ENCODE peak calls at places on chromosomes 16 and 17, in nine cellular contexts. D, T, P, V, H, J, K, N and I are unnamed samples.
A peak's percentile ranks its signal among the peaks of the same experiment; 100 is the strongest.

GRCh38 chr16:90008708-90009145 is 10.5 kb downstream of the DBNDD1 start:
- DNase-seq in D (peak; percentile 92), K (no peak), P (peak; percentile 12), T (no peak), H (no peak), N (peak; percentile 16), J (no peak), V (no peak), I (peak; percentile 72)

GRCh38 chr16:21277927-21278706 is at the start of gene CRYM:
- DNase-seq in J (peak; percentile 47), H (peak; percentile 61), D (peak; percentile 89), V (peak; percentile 73), P (no peak), T (peak; percentile 45), K (no peak), N (no peak), I (peak; percentile 56)

GRCh38 chr17:42399948-42400843 is 12.0 kb upstream of the STAT3 start:
- DNase-seq in K (no peak), P (no peak), H (no peak), T (no peak), J (no peak), D (no peak), N (no peak), V (no peak), I (no peak)

GRCh38 chr17:72368191-72368590 is 247.4 kb downstream of the SOX9 start:
- DNase-seq in K (no peak), N (no peak), P (no peak), T (no peak), V (no peak), J (no peak), H (no peak), D (no peak), I (no peak)

GRCh38 chr17:1985686-1986085 is 39.4 kb downstream of the RTN4RL1 start:
- DNase-seq in H (no peak), K (no peak), T (no peak), N (no peak), P (no peak), V (no peak), D (no peak), J (no peak), I (no peak)

GRCh38 chr17:40086150-40087044 is 14.0 kb downstream of the NR1D1 start:
- DNase-seq in K (no peak), N (no peak), D (peak; percentile 88), T (no peak), V (peak; percentile 69), P (no peak), J (no peak), H (peak; percentile 74), I (no peak)

GRCh38 chr17:81685108-81685507 is 1.3 kb downstream of the HGS start:
- DNase-seq in H (no peak), T (peak; percentile 31), V (no peak), P (peak; percentile 76), K (no peak), J (no peak), D (no peak), N (peak; percentile 87), I (no peak)

GRCh38 chr17:72219136-72219823 is 98.5 kb downstream of the SOX9 start:
- DNase-seq in N (no peak), V (no peak), T (no peak), K (no peak), J (no peak), H (no peak), D (no peak), P (peak; percentile 11), I (no peak)

GRCh38 chr16:54998834-54999233 is 68.2 kb downstream of the IRX5 start:
- DNase-seq in K (no peak), T (no peak), P (peak; percentile 17), H (no peak), N (no peak), J (no peak), D (no peak), V (no peak), I (no peak)

GRCh38 chr16:19393226-19394074 is 24.2 kb upstream of the TMC5 start:
- DNase-seq in D (no peak), T (peak; percentile 81), K (no peak), J (no peak), V (no peak), N (peak; percentile 23), H (no peak), P (peak; percentile 87), I (no peak)

GRCh38 chr16:2786061-2786825 is 1.1 kb downstream of the PRSS33 start:
- DNase-seq in V (peak; percentile 23), K (no peak), N (no peak), P (no peak), T (no peak), H (no peak), J (no peak), D (peak; percentile 54), I (no peak)

GRCh38 chr17:68053237-68054030 is 17.9 kb downstream of the KPNA2 start:
- DNase-seq in J (no peak), K (peak; percentile 86), H (no peak), D (no peak), N (peak; percentile 84), P (peak; percentile 70), T (no peak), V (no peak), I (no peak)

GRCh38 chr17:8729860-8730259 is 14.8 kb downstream of the CCDC42 start:
- DNase-seq in K (no peak), P (no peak), H (no peak), V (no peak), T (no peak), J (no peak), D (no peak), N (no peak), I (no peak)

GRCh38 chr17:6465206-6466003 is 21.1 kb downstream of the PIMREG start:
- DNase-seq in V (peak; percentile 21), D (no peak), H (no peak), J (no peak), N (no peak), P (no peak), T (no peak), K (no peak), I (no peak)

GRCh38 chr17:40122944-40123810 is 1.4 kb downstream of the MSL1 start:
- DNase-seq in K (no peak), T (peak; percentile 40), H (peak; percentile 63), P (peak; percentile 37), V (peak; percentile 61), N (peak; percentile 30), J (peak; percentile 61), D (peak; percentile 90), I (peak; percentile 59)

GRCh38 chr17:52136173-52136572 is 22.3 kb downstream of the CA10 start:
- DNase-seq in K (no peak), N (no peak), D (no peak), H (no peak), T (no peak), J (no peak), P (no peak), V (no peak), I (no peak)

GRCh38 chr16:15610369-15610871 is 32.5 kb downstream of the MARF1 start:
- DNase-seq in V (no peak), H (no peak), J (no peak), K (no peak), N (peak; percentile 37), T (no peak), D (no peak), P (peak; percentile 82), I (no peak)

GRCh38 chr17:52986056-52986662 is 827.6 kb upstream of the CA10 start:
- DNase-seq in P (no peak), T (no peak), J (no peak), V (no peak), H (no peak), D (no peak), N (no peak), K (no peak), I (no peak)

GRCh38 chr17:3529817-3530741 is 27.5 kb downstream of the TRPV3 start:
- DNase-seq in T (no peak), J (peak; percentile 37), V (no peak), P (peak; percentile 44), K (no peak), N (no peak), D (peak; percentile 66), H (no peak), I (no peak)

GRCh38 chr17:73646409-73647305 is 2.4 kb upstream of the SDK2 start:
- DNase-seq in V (no peak), T (no peak), K (no peak), N (no peak), D (no peak), J (no peak), H (no peak), P (no peak), I (no peak)
- TF ChIP-seq CTCF in V (no peak), T (no peak), K (peak; percentile 16), N (no peak), D (no peak), J (no peak), H (no peak), P (no peak), I (peak; percentile 4)

GRCh38 chr16:50203681-50204080 is 50.6 kb downstream of the TENT4B start:
- DNase-seq in J (no peak), D (no peak), N (no peak), K (no peak), P (no peak), H (no peak), V (no peak), T (no peak), I (no peak)
- H3K4me3 ChIP-seq in J (no peak overlapping the region), D (no peak overlapping the region), N (no peak overlapping the region), K (no peak overlapping the region), P (no peak overlapping the region), H (no peak overlapping the region), V (no peak overlapping the region), T (no peak overlapping the region), I (no peak overlapping the region)

GRCh38 chr16:86580063-86580797 is 1.9 kb downstream of the FOXL1 start:
- DNase-seq in K (no peak), D (no peak), P (peak; percentile 56), N (peak; percentile 54), J (no peak), H (no peak), V (no peak), T (no peak), I (no peak)
- H3K27me3 ChIP-seq in K (no peaks in the 10 kb centered on the region), D (peaks cover 47% of the 10 kb centered on the region), P (no peaks in the 10 kb centered on the region), N (no peaks in the 10 kb centered on the region), J (peaks cover 7% of the 10 kb centered on the region), H (no peaks in the 10 kb centered on the region), V (peaks cover 71% of the 10 kb centered on the region), T (peaks cover 72% of the 10 kb centered on the region), I (no peaks in the 10 kb centered on the region)

GRCh38 chr17:73622381-73622780 is 21.9 kb downstream of the SDK2 start:
- DNase-seq in N (no peak), V (no peak), T (no peak), K (no peak), J (no peak), D (no peak), H (no peak), P (no peak), I (no peak)

GRCh38 chr17:73621685-73622084 is 22.6 kb downstream of the SDK2 start:
- DNase-seq in H (no peak), V (no peak), N (no peak), K (no peak), D (no peak), J (no peak), T (no peak), P (no peak), I (no peak)

GRCh38 chr17:73623247-73623646 is 21.0 kb downstream of the SDK2 start:
- DNase-seq in T (no peak), H (no peak), N (no peak), P (no peak), V (no peak), J (no peak), K (no peak), D (no peak), I (no peak)

GRCh38 chr17:73616873-73617430 is 27.3 kb downstream of the SDK2 start:
- DNase-seq in K (no peak), T (no peak), H (no peak), J (no peak), D (no peak), V (no peak), N (no peak), P (no peak), I (no peak)

GRCh38 chr17:73620414-73620813 is 23.8 kb downstream of the SDK2 start:
- DNase-seq in P (no peak), D (no peak), N (no peak), V (no peak), J (no peak), T (no peak), K (no peak), H (no peak), I (no peak)
- TF ChIP-seq CTCF in P (no peak), D (no peak), N (no peak), V (no peak), J (no peak), T (no peak), K (no peak), H (no peak), I (no peak)